ENCODE peak calls at places on chromosomes 7 and 10, in nine cellular contexts. Y is ovary; K is AG09309; P is NCI-H510A treated with DMSO at 0.1 percent for 48 hours; G is T-helper 1 cell; Q is activated effector memory CD4-positive, alpha-beta T cell treated with anti-CD3 and anti-CD28 coated beads, Interleukin-2, amount 50 U/mL, for 16 hours; W is stimulated activated CD4-positive, alpha-beta T cell treated with anti-CD3 and anti-CD28 coated beads, Interleukin-2, amount 100 ng/mL, for 24 hours; D is NCI-H1092; Z is C1 segment of cervical spinal cord. F is an unnamed sample.

GRCh38 chr7:99525713-99526440 is 21.4 kb downstream of the ZKSCAN5 start:
- DNase-seq in Y (no peak), K (no peak), P (no peak), G (no peak), Q (no peak), W (peak), D (no peak), Z (no peak), F (no peak)

GRCh38 chr10:94546058-94546595 is 539 bp downstream of the HELLS start:
- DNase-seq in Y (no peak), K (no peak), P (peak), G (peak), Q (no peak), W (no peak), D (peak), Z (peak), F (no peak)

GRCh38 chr7:134755422-134756022 is 23.9 kb upstream of the CALD1 start:
- DNase-seq in Y (peak), K (no peak), P (no peak), G (peak), Q (peak), W (peak), D (no peak), Z (no peak), F (peak)

GRCh38 chr7:157271991-157272324 is 64.8 kb upstream of the DNAJB6 start:
- DNase-seq in Y (peak), K (peak), P (peak), G (no peak), Q (peak), W (no peak), D (peak), Z (no peak), F (no peak)

GRCh38 chr10:117518246-117518645 is 24.3 kb upstream of the EMX2 start:
- DNase-seq in Y (no peak), K (no peak), P (no peak), G (no peak), Q (no peak), W (no peak), D (no peak), Z (no peak), F (no peak)

GRCh38 chr7:83150310-83150709 is 12.4 kb downstream of the PCLO start:
- DNase-seq in Y (no peak), K (no peak), P (no peak), G (no peak), Q (no peak), W (no peak), D (no peak), Z (no peak), F (no peak)

GRCh38 chr10:124741281-124741921 is 2.8 kb downstream of the FAM53B start:
- DNase-seq in Y (peak), K (no peak), P (peak), G (peak), Q (peak), W (peak), D (peak), Z (peak), F (peak)

GRCh38 chr7:36116347-36117200 is 36.5 kb upstream of the EEPD1 start:
- DNase-seq in Y (no peak), K (no peak), P (no peak), G (peak), Q (no peak), W (no peak), D (no peak), Z (no peak), F (no peak)

GRCh38 chr10:47037654-47038425 is 126.6 kb downstream of the PTPN20 start:
- DNase-seq in Y (no peak), K (no peak), P (no peak), G (no peak), Q (peak), W (no peak), D (no peak), Z (no peak), F (no peak)

F was measured in T-helper 9 cell.